ENCODE peak calls at places on chromosomes 5 and 9, in four cellular contexts. P is nephron progenitor cell, Q is Calu3, S is SK-N-SH. R is an unnamed sample.

GRCh38 chr9:32334112-32334511 is 50.3 kb upstream of the ACO1 start:
- DNase-seq in P (no peak), Q (no peak), S (no peak), R (no peak)

GRCh38 chr9:69200071-69200470 is 26.0 kb downstream of the TJP2 start:
- DNase-seq in P (no peak), Q (no peak), S (no peak), R (no peak)

GRCh38 chr5:38466444-38467189 is 89.8 kb downstream of the LIFR start:
- DNase-seq in P (no peak), Q (no peak), S (no peak), R (no peak)

GRCh38 chr9:129422843-129423700 is 197.8 kb downstream of the C9orf50 start:
- DNase-seq in P (no peak), Q (no peak), S (no peak), R (no peak)

GRCh38 chr9:109923371-109923770 is 143.4 kb downstream of the PALM2AKAP2 start:
- DNase-seq in P (no peak), Q (no peak), S (no peak), R (peak)

GRCh38 chr9:137148242-137148641 is 9.3 kb downstream of the GRIN1 start:
- DNase-seq in P (no peak), Q (no peak), S (no peak), R (no peak)

GRCh38 chr5:149773245-149774095 is 43.4 kb downstream of the PPARGC1B start:
- DNase-seq in P (no peak), Q (no peak), S (no peak), R (no peak)

GRCh38 chr5:112253478-112254250 is 165.4 kb downstream of the EPB41L4A start:
- DNase-seq in P (no peak), Q (no peak), S (no peak), R (no peak)

GRCh38 chr5:151692312-151692711 is 5.6 kb upstream of the SPARC start:
- DNase-seq in P (no peak), Q (no peak), S (no peak), R (no peak)

GRCh38 chr5:173499471-173500212 is 116.8 kb downstream of the BOD1 start:
- DNase-seq in P (no peak), Q (no peak), S (no peak), R (no peak)

GRCh38 chr9:69809304-69809863 is 11.2 kb upstream of the CFAP95 start:
- DNase-seq in P (no peak), Q (no peak), S (peak), R (peak)

GRCh38 chr5:19193631-19194030 is 794.4 kb downstream of the CDH18 start:
- DNase-seq in P (no peak), Q (no peak), S (no peak), R (no peak)

GRCh38 chr9:111161015-111161415 is 122.7 kb upstream of the LPAR1 start:
- DNase-seq in P (no peak), Q (no peak), S (no peak), R (no peak)

GRCh38 chr5:177552839-177553455 is 1.4 kb downstream of the FAM193B start:
- DNase-seq in P (peak), Q (no peak), S (peak), R (no peak)

GRCh38 chr5:169745441-169746146 is 108.5 kb downstream of the DOCK2 start:
- DNase-seq in P (no peak), Q (no peak), S (no peak), R (no peak)

GRCh38 chr5:10518352-10518751 is 45.5 kb upstream of the ANKRD33B start:
- DNase-seq in P (no peak), Q (no peak), S (no peak), R (no peak)

GRCh38 chr9:126515001-126515872 is 98.5 kb upstream of the LMX1B start:
- DNase-seq in P (no peak), Q (no peak), S (peak), R (no peak)

GRCh38 chr9:114271556-114272510 is 51.1 kb upstream of the ORM1 start:
- DNase-seq in P (peak), Q (peak), S (peak), R (peak)
- TF ChIP-seq CTCF in P (no peak), Q (no peak), S (peak), R (peak)

GRCh38 chr5:7388553-7388952 is 7.4 kb upstream of the ADCY2 start:
- DNase-seq in P (no peak), Q (no peak), S (no peak), R (no peak)

GRCh38 chr5:7393921-7394799 is 1.8 kb upstream of the ADCY2 start:
- DNase-seq in P (no peak), Q (no peak), S (no peak), R (no peak)

GRCh38 chr5:7392401-7393024 is 3.4 kb upstream of the ADCY2 start:
- DNase-seq in P (peak), Q (peak), S (peak), R (peak)

GRCh38 chr5:7391688-7392400 is 4.1 kb upstream of the ADCY2 start:
- DNase-seq in P (no peak), Q (no peak), S (no peak), R (no peak)

DNA sequence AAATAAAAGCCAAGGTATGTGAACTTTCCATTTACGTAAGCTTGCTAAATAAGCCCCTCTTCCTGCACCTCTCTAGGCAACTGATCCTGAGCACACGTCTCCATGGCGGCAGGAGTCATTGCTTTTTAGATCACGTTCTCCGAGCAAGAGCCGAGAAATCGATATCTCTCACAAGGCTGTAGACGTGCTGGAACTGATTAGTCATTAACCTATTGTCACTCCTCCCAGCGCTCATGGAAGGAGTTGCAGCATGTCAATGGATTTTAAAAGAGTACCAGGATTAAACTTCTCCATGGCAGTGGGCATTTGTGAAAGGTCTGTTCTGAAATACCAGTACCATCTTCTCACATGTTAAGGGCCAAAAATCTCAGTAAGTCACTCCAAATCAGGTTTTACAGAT is 4.7 kb upstream of the ADCY2 start:
- DNase-seq in P (no peak), Q (peak), S (no peak), R (no peak)
- TF ChIP-seq CTCF in P (no peak), Q (no peak), S (peak), R (no peak)

GRCh38 chr5:135179308-135179980 is 145.4 kb upstream of the PITX1 start:
- DNase-seq in P (no peak), Q (no peak), S (no peak), R (no peak)
- TF ChIP-seq CTCF in P (peak), Q (no peak), S (no peak), R (no peak)

GRCh38 chr5:137923856-137924255 is 34.6 kb downstream of the PKD2L2 start:
- DNase-seq in P (no peak), Q (no peak), S (no peak), R (no peak)
- TF ChIP-seq CTCF in P (no peak), Q (no peak), S (no peak), R (no peak)

DNA sequence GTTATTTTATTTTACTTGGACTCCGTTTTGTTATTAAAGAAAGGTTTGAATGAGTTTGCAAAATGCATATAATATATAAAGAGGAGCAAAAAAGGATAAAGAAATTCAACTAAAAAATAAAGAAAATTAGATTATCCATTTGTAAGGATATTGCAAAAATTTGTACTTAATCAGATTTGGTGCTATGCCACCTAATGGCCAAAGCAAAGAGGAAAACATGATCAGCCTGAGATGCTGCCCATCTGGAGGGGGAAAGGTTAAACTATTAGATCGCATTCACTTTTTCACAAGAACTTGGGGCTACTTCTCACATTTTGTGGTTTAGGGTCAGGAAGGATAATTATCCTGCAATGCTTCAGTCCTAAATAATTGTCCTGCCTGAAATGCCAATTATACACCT is 350.6 kb downstream of the MLLT3 start:
- DNase-seq in P (no peak), Q (no peak), S (peak), R (no peak)
- TF ChIP-seq CTCF in P (peak), Q (no peak), S (peak), R (peak)